ENCODE peak calls at places on chromosomes 1 and 21, in five cellular contexts. L is heart left ventricle, E is body of pancreas, C is tibial nerve, G is left ventricle myocardium inferior. F is an unnamed sample. For H3K36me3 and H3K4me1, the result is how much of the 10 kb centered on the place peaks cover.

GRCh38 chr21:43364851-43365424 is 62.0 kb downstream of the SIK1 start:
- DNase-seq in L (no peak), E (peak), C (no peak), G (no peak), F (no peak)

GRCh38 chr1:97739596-97740103 is 181.2 kb downstream of the DPYD start:
- DNase-seq in L (no peak), E (no peak), C (no peak), G (no peak), F (no peak)

GRCh38 chr21:21101911-21102310 is 103.7 kb downstream of the NCAM2 start:
- DNase-seq in L (no peak), E (no peak), C (no peak), G (no peak), F (peak)

GRCh38 chr1:1207254-1207902 is 986 bp upstream of the TNFRSF18 start:
- DNase-seq in L (peak), E (no peak), C (no peak), G (peak), F (peak)

GRCh38 chr1:23544444-23545389 is 13.7 kb upstream of the E2F2 start:
- DNase-seq in L (peak), E (peak), C (peak), G (peak), F (peak)

GRCh38 chr1:239717097-239718051 is 331.0 kb downstream of the CHRM3 start:
- DNase-seq in L (no peak), E (no peak), C (no peak), G (no peak), F (peak)

GRCh38 chr1:156444407-156445001 is 56.1 kb downstream of the MEF2D start:
- DNase-seq in L (no peak), E (peak), C (no peak), G (no peak), F (no peak)

GRCh38 chr1:63987014-63987630 is 213.3 kb downstream of the ROR1 start:
- DNase-seq in L (no peak), E (no peak), C (no peak), G (no peak), F (no peak)

GRCh38 chr1:236051107-236051885 is 13.6 kb downstream of the NID1 start:
- DNase-seq in L (peak), E (no peak), C (no peak), G (no peak), F (no peak)

GRCh38 chr21:15559612-15560011 is 170.2 kb upstream of the USP25 start:
- DNase-seq in L (no peak), E (no peak), C (no peak), G (no peak), F (no peak)

GRCh38 chr1:2288308-2288707 is 60.2 kb downstream of the SKI start:
- DNase-seq in L (no peak), E (no peak), C (no peak), G (no peak), F (no peak)

GRCh38 chr21:45630876-45631275 is 12.6 kb upstream of the PCBP3 start:
- DNase-seq in L (no peak), E (no peak), C (no peak), G (no peak), F (no peak)

GRCh38 chr1:85259866-85260345 is 444 bp upstream of the C1orf52 start:
- DNase-seq in L (peak), E (peak), C (no peak), G (no peak), F (no peak)

GRCh38 chr1:46043491-46044017 is 88.9 kb downstream of the PIK3R3 start:
- DNase-seq in L (no peak), E (no peak), C (no peak), G (no peak), F (no peak)
- H3K36me3 ChIP-seq in L (half or more), E (under half), C (under half), G (under half), F (under half)

GRCh38 chr1:223759273-223759672 is 46.9 kb downstream of the CAPN2 start:
- DNase-seq in L (no peak), E (no peak), C (no peak), G (no peak), F (no peak)
- TF ChIP-seq CTCF in L (no peak), E (no peak), C (no peak), G (no peak), F (no peak)

GRCh38 chr1:51578383-51579109 is 38.3 kb upstream of the OSBPL9 start:
- DNase-seq in L (no peak), E (no peak), C (no peak), G (no peak), F (no peak)

GRCh38 chr1:51574796-51575195 is 42.1 kb upstream of the OSBPL9 start:
- DNase-seq in L (no peak), E (no peak), C (no peak), G (no peak), F (no peak)

GRCh38 chr1:51576085-51576444 is 40.8 kb upstream of the OSBPL9 start:
- DNase-seq in L (no peak), E (no peak), C (no peak), G (no peak), F (no peak)

GRCh38 chr1:51575406-51576084 is 41.3 kb upstream of the OSBPL9 start:
- DNase-seq in L (no peak), E (no peak), C (no peak), G (no peak), F (no peak)

GRCh38 chr1:51576923-51577322 is 40.0 kb upstream of the OSBPL9 start:
- DNase-seq in L (no peak), E (no peak), C (no peak), G (no peak), F (no peak)
- H3K4me1 ChIP-seq in L (under half), E (under half), C (under half), G (under half), F (under half)

GRCh38 chr1:12410351-12410750 is 180.5 kb downstream of the VPS13D start:
- DNase-seq in L (no peak), E (no peak), C (no peak), G (no peak), F (no peak)

GRCh38 chr1:12407962-12408288 is 178.1 kb downstream of the VPS13D start:
- DNase-seq in L (no peak), E (no peak), C (no peak), G (no peak), F (no peak)

GRCh38 chr1:12409676-12410075 is 179.8 kb downstream of the VPS13D start:
- DNase-seq in L (no peak), E (peak), C (no peak), G (no peak), F (peak)

GRCh38 chr1:12407050-12407961 is 177.5 kb downstream of the VPS13D start:
- DNase-seq in L (peak), E (peak), C (peak), G (no peak), F (no peak)

DNA sequence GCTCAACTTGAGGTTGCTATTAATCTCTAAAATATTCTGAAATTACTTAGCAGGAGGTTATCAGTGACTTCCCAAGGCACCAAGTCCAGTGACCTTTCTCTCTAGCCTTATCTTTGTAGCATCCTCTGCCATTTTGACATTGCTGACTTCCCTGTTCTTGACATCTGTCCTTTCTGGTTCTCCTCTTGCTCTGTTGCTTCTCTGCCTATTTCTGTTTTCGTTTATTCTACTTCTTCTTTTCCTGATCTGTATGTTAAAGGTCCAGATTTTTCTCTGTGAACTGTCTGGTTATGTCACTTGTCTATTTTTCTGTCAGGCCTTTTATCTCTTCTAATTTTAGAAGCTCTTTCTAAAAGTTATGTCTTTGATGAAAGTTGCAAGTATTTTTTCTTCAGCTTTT is 178.8 kb downstream of the VPS13D start:
- DNase-seq in L (no peak), E (no peak), C (no peak), G (no peak), F (no peak)
- H3K36me3 ChIP-seq in L (under half), E (under half), C (under half), G (under half), F (under half)

F was measured in mucosa of descending colon.